ENCODE peak calls at places on chromosomes 7 and 10, in ten cellular contexts. R, P, Q, I, S, D, Z, M, L and F are unnamed samples.

GRCh38 chr10:6530211-6530840 is 49.8 kb downstream of the PRKCQ start:
- DNase-seq in R (no peak), P (no peak), Q (no peak), I (peak; percentile 27), S (no peak), D (no peak), Z (no peak), M (peak; percentile 46), L (no peak), F (no peak)

GRCh38 chr7:3232228-3232627 is 68.8 kb upstream of the SDK1 start:
- DNase-seq in R (peak; percentile 75), P (peak; percentile 32), Q (no peak), I (no peak), S (no peak), D (no peak), Z (no peak), M (no peak), L (no peak), F (peak; percentile 59)

GRCh38 chr10:36030516-36030915 is 388.4 kb upstream of the FZD8 start:
- DNase-seq in R (no peak), P (no peak), Q (no peak), I (no peak), S (no peak), D (no peak), Z (peak; percentile 0), M (no peak), L (no peak), F (no peak)

GRCh38 chr7:3381073-3381685 is 80.1 kb downstream of the SDK1 start:
- DNase-seq in R (no peak), P (no peak), Q (no peak), I (no peak), S (no peak), D (no peak), Z (no peak), M (no peak), L (no peak), F (no peak)

GRCh38 chr10:102645388-102645740 is 1.1 kb downstream of the TRIM8 start:
- DNase-seq in R (peak; percentile 86), P (no peak), Q (no peak), I (peak; percentile 85), S (no peak), D (peak; percentile 39), Z (peak; percentile 67), M (peak; percentile 92), L (peak; percentile 79), F (peak; percentile 72)

GRCh38 chr7:31835471-31835870 is 148.5 kb downstream of the PPP1R17 start:
- DNase-seq in R (no peak), P (no peak), Q (no peak), I (no peak), S (no peak), D (no peak), Z (no peak), M (no peak), L (no peak), F (no peak)

GRCh38 chr7:140314571-140315480 is 83.5 kb downstream of the SLC37A3 start:
- DNase-seq in R (no peak), P (no peak), Q (no peak), I (no peak), S (no peak), D (no peak), Z (peak; percentile 22), M (peak; percentile 31), L (no peak), F (peak; percentile 24)

GRCh38 chr10:78913219-78914059 is 155.3 kb upstream of the ZMIZ1 start:
- DNase-seq in R (no peak), P (no peak), Q (no peak), I (peak; percentile 39), S (no peak), D (no peak), Z (no peak), M (no peak), L (no peak), F (no peak)

DNA sequence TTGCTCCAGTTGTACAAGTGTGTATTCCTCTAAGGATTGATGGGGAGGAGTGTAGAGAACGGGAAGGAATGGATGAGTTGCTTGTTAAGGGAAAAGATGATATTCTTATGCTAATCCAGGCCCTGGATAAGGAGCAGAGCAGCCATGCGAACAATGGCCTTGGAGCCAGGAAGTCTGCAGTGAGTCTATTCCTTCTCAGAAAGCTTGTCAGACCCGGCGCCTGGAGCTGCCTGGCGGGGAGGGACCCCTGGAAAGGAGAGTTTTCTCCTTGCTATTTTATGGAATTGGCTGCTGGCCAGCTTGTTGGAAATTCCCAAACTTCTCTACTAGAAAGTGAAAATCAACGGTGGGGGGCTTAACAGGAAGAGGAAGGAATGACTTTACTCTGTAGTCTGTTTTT is 89.1 kb downstream of the MMRN2 start:
- DNase-seq in R (no peak), P (peak; percentile 75), Q (no peak), I (no peak), S (no peak), D (no peak), Z (peak; percentile 67), M (no peak), L (no peak), F (no peak)
- H3K4me3 ChIP-seq in R (no peak overlapping the region), P (no peak overlapping the region), Q (no peak overlapping the region), I (no peak overlapping the region), S (no peak overlapping the region), D (no peak overlapping the region), Z (no peak overlapping the region), M (no peak overlapping the region), L (no peak overlapping the region), F (no peak overlapping the region)

GRCh38 chr10:97318772-97319651 is at the start of gene FRAT1:
- DNase-seq in R (peak; percentile 95), P (peak; percentile 94), Q (peak; percentile 77), I (peak; percentile 81), S (peak; percentile 89), D (peak; percentile 84), Z (peak; percentile 92), M (peak; percentile 88), L (peak; percentile 91), F (peak; percentile 94)

GRCh38 chr10:97319671-97320479 is 804 bp downstream of the FRAT1 start:
- DNase-seq in R (peak; percentile 75), P (no peak), Q (no peak), I (no peak), S (no peak), D (no peak), Z (no peak), M (peak; percentile 79), L (peak; percentile 82), F (peak; percentile 14)

GRCh38 chr10:97321807-97322195 is 2.7 kb downstream of the FRAT1 start:
- DNase-seq in R (no peak), P (no peak), Q (no peak), I (no peak), S (no peak), D (no peak), Z (no peak), M (no peak), L (no peak), F (no peak)

GRCh38 chr10:97320480-97321031 is 1.5 kb downstream of the FRAT1 start:
- DNase-seq in R (peak; percentile 52), P (no peak), Q (no peak), I (no peak), S (no peak), D (no peak), Z (no peak), M (peak; percentile 56), L (no peak), F (no peak)

DNA sequence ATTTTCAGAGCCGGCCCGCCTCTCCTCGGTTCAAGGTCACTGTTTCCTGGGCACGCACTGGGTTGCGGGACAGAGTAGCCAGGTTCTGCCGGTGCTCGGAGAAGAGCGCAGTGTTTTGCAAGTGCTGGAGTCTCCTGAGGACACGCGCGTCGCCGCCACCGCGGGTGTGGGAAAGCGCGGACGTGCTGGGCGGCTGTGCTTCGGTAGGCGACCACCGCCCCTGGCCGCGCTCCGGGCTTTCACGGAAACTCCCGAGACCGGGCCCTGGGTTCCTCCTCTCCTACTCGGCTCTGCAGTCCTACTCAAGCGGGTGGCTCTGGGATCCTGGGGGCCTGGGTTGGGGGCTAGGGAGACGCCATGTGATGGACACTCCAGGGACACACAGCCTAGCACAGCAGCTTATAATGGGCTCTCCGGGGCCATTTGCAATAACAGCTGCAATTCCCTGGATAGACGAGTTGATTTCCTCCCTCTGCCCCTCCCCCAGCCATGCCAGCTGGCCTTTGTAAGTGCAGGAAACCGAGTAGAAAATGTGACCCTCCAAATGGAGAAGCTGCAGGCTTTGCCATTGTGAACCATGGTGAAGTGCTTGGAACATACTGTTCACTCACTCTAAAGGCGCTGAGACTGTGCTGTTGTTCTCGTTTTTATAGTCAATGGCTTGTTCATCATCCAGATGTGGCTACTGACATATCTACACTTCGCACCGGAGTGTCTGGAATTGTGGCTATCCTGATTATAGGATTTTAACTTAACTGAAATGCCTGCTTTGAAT is 2.1 kb downstream of the FRAT1 start:
- DNase-seq in R (peak; percentile 80), P (no peak), Q (no peak), I (no peak), S (no peak), D (no peak), Z (no peak), M (peak; percentile 52), L (peak; percentile 80), F (no peak)
- H3K4me3 ChIP-seq in R (no peak overlapping the region), P (peak overlapping the region; percentile 85), Q (peak overlapping the region; percentile 10), I (peak overlapping the region; percentile 88), S (peak overlapping the region; percentile 17), D (no peak overlapping the region), Z (no peak overlapping the region), M (peak overlapping the region; percentile 89), L (peak overlapping the region; percentile 59), F (peak overlapping the region; percentile 44)

GRCh38 chr7:16755397-16755796 is 1.8 kb downstream of the TSPAN13 start:
- DNase-seq in R (no peak), P (no peak), Q (no peak), I (no peak), S (peak; percentile 39), D (no peak), Z (peak; percentile 61), M (no peak), L (no peak), F (no peak)
- H3K4me3 ChIP-seq in R (no peak overlapping the region), P (peak overlapping the region; percentile 92), Q (no peak overlapping the region), I (peak overlapping the region; percentile 68), S (no peak overlapping the region), D (no peak overlapping the region), Z (no peak overlapping the region), M (peak overlapping the region; percentile 80), L (no peak overlapping the region), F (no peak overlapping the region)

GRCh38 chr10:129951251-129951808 is 12.7 kb downstream of the EBF3 start:
- DNase-seq in R (no peak), P (peak; percentile 70), Q (no peak), I (no peak), S (no peak), D (no peak), Z (no peak), M (no peak), L (no peak), F (no peak)

GRCh38 chr10:129953541-129954031 is 10.5 kb downstream of the EBF3 start:
- DNase-seq in R (no peak), P (peak; percentile 66), Q (no peak), I (no peak), S (peak; percentile 94), D (no peak), Z (no peak), M (no peak), L (no peak), F (peak; percentile 69)

GRCh38 chr10:129954916-129955315 is 9.2 kb downstream of the EBF3 start:
- DNase-seq in R (no peak), P (no peak), Q (no peak), I (no peak), S (no peak), D (no peak), Z (no peak), M (no peak), L (no peak), F (no peak)

GRCh38 chr10:129951841-129952240 is 12.2 kb downstream of the EBF3 start:
- DNase-seq in R (no peak), P (no peak), Q (no peak), I (no peak), S (no peak), D (no peak), Z (no peak), M (no peak), L (no peak), F (no peak)

DNA sequence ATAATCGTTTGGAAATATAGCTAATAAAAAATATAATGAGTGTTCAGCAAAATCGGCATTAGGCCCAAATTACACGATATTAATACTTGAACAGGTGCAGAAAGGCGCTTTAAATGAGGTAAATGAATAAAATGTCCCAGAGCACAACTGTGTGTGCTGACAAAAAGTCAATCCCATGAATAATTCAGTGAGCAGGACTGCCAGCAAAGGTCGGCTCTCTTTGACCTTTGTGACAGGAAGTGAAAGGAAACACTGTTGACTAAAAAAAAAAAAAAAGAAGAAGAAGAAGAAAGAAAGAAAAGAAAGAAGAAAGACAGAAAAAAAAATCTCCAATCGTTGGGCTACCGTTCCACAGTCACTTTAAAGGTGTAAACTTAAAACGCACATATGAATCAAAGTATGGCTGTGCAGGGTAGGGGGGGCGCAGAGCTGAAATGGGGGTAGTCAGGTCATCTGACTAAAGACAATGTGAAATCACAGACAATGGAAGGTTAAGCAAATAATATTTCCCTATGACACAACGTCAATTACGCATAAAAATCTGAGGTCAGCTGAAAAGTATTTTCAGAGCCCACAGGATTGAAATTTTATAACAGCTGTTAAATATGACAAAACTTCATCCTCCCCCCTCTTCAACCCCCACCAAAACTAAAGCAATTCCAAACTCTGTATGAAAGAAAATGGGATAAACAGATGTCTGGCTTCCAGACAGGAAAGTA is 11.1 kb downstream of the EBF3 start:
- DNase-seq in R (no peak), P (peak; percentile 74), Q (no peak), I (no peak), S (peak; percentile 87), D (no peak), Z (no peak), M (no peak), L (no peak), F (peak; percentile 74)
- H3K4me3 ChIP-seq in R (no peak overlapping the region), P (no peak overlapping the region), Q (no peak overlapping the region), I (no peak overlapping the region), S (no peak overlapping the region), D (no peak overlapping the region), Z (no peak overlapping the region), M (no peak overlapping the region), L (no peak overlapping the region), F (no peak overlapping the region)